ENCODE peak calls at places on chromosomes 3 and 15, in four cellular contexts. V is stimulated activated CD8-positive, alpha-beta memory T cell treated with anti-CD3 and anti-CD28 coated beads, Interleukin-15, amount 100 ng/mL, for 1 hour; D is occipital lobe; Z is left lobe of liver. P is an unnamed sample.

GRCh38 chr3:143586565-143586964 is 261.7 kb downstream of the SLC9A9 start:
- DNase-seq in D (no peak), Z (no peak), V (no peak), P (no peak)

GRCh38 chr15:57224664-57225063 is 151.6 kb upstream of the CGNL1 start:
- DNase-seq in D (no peak), Z (no peak), V (no peak), P (no peak)

GRCh38 chr15:31081568-31082250 is 19.8 kb downstream of the TRPM1 start:
- DNase-seq in D (no peak), Z (peak; percentile 72), V (no peak), P (no peak)

GRCh38 chr3:98513136-98513535 is 9.6 kb downstream of the CLDND1 start:
- DNase-seq in V (no peak), Z (no peak), D (no peak), P (no peak)

GRCh38 chr15:89671687-89672086 is 7.5 kb downstream of the PLIN1 start:
- DNase-seq in V (no peak), D (no peak), Z (no peak), P (no peak)

GRCh38 chr3:48795997-48796732 is 51.5 kb downstream of the PRKAR2A start:
- DNase-seq in D (no peak), Z (no peak), V (no peak), P (no peak)

GRCh38 chr15:42273900-42274692 is 863 bp upstream of the TMEM87A start:
- DNase-seq in Z (peak; percentile 65), V (peak; percentile 35), D (peak; percentile 32), P (peak; percentile 68)

GRCh38 chr15:92820233-92821021 is 79.7 kb upstream of the CHD2 start:
- DNase-seq in D (peak; percentile 89), V (peak; percentile 67), Z (peak; percentile 95), P (peak; percentile 93)

GRCh38 chr3:167886690-167887089 is 151.2 kb downstream of the SERPINI1 start:
- DNase-seq in D (no peak), Z (no peak), V (no peak), P (no peak)

GRCh38 chr15:40894689-40895308 is 549 bp downstream of the VPS18 start:
- DNase-seq in V (no peak), Z (no peak), D (no peak), P (no peak)

GRCh38 chr15:55361048-55361447 is 42.0 kb downstream of the PIGB start:
- DNase-seq in V (no peak), D (no peak), Z (no peak), P (no peak)

GRCh38 chr15:36469567-36469966 is 109.9 kb upstream of the CDIN1 start:
- DNase-seq in Z (no peak), V (no peak), D (no peak), P (no peak)

GRCh38 chr3:105538483-105538882 is 171.8 kb downstream of the ALCAM start:
- DNase-seq in V (no peak), D (no peak), Z (no peak), P (no peak)

GRCh38 chr15:56286213-56286612 is 42.5 kb upstream of the RFX7 start:
- DNase-seq in V (no peak), Z (no peak), D (no peak), P (no peak)

GRCh38 chr3:4588410-4588809 is 95.3 kb downstream of the ITPR1 start:
- DNase-seq in Z (no peak), D (peak; percentile 22), V (no peak), P (no peak)

GRCh38 chr3:66856555-66856954 is 141.6 kb upstream of the KBTBD8 start:
- DNase-seq in Z (no peak), V (no peak), D (no peak), P (no peak)

GRCh38 chr15:42711746-42712145 is 25.2 kb downstream of the CDAN1 start:
- DNase-seq in Z (no peak), V (no peak), D (no peak), P (no peak)

GRCh38 chr15:85771276-85771675 is 23.4 kb downstream of the KLHL25 start:
- DNase-seq in Z (no peak), D (no peak), V (no peak), P (no peak)

GRCh38 chr15:43518073-43518761 is 809 bp downstream of the MAP1A start:
- DNase-seq in V (no peak), Z (peak; percentile 38), D (peak; percentile 77), P (peak; percentile 77)

GRCh38 chr15:79918278-79918677 is 21.5 kb upstream of the MTHFS start:
- DNase-seq in Z (no peak), D (no peak), V (no peak), P (no peak)

GRCh38 chr3:52280046-52280445 is 1.6 kb upstream of the WDR82 start:
- DNase-seq in Z (no peak), D (no peak), V (no peak), P (no peak)

GRCh38 chr15:29859293-29859692 is 37.0 kb upstream of the TJP1 start:
- DNase-seq in V (no peak), D (no peak), Z (no peak), P (no peak)

GRCh38 chr15:55630921-55631320 is 42.8 kb upstream of the PYGO1 start:
- DNase-seq in Z (no peak), V (no peak), D (no peak), P (no peak)

GRCh38 chr15:32659340-32659831 is 17.9 kb downstream of the SCG5 start:
- DNase-seq in D (no peak), Z (no peak), V (no peak), P (no peak)

GRCh38 chr3:15645740-15646490 is 44.4 kb downstream of the BTD start:
- DNase-seq in D (no peak), V (no peak), Z (no peak), P (no peak)

GRCh38 chr3:16468114-16469098 is 45.1 kb downstream of the RFTN1 start:
- DNase-seq in D (no peak), V (no peak), Z (no peak), P (no peak)

GRCh38 chr3:49785565-49786356 is 581 bp downstream of the IP6K1 start:
- DNase-seq in D (peak; percentile 70), Z (no peak), V (no peak), P (peak; percentile 52)

GRCh38 chr15:70723124-70723427 is 40.3 kb downstream of the UACA start:
- DNase-seq in D (no peak), Z (no peak), V (no peak), P (no peak)

GRCh38 chr15:68234060-68234459 is 4.5 kb upstream of the CLN6 start:
- DNase-seq in D (no peak), V (no peak), Z (peak; percentile 34), P (no peak)

GRCh38 chr3:79773291-79773690 is 5.5 kb upstream of the ROBO1 start:
- DNase-seq in V (no peak), D (no peak), Z (no peak), P (no peak)

GRCh38 chr15:100131321-100132224 is 210.2 kb downstream of the ADAMTS17 start:
- DNase-seq in Z (peak; percentile 76), D (no peak), V (no peak), P (no peak)

GRCh38 chr3:30083315-30083714 is 523.1 kb upstream of the TGFBR2 start:
- DNase-seq in Z (no peak), D (no peak), V (no peak), P (no peak)

GRCh38 chr15:30885814-30886213 is 17.9 kb upstream of the FAN1 start:
- DNase-seq in V (no peak), Z (no peak), D (no peak), P (no peak)

GRCh38 chr3:82157952-82158351 is 396.5 kb upstream of the GBE1 start:
- DNase-seq in V (no peak), D (no peak), Z (no peak), P (no peak)

GRCh38 chr3:166351461-166351860 is 514.2 kb upstream of the BCHE start:
- DNase-seq in V (no peak), D (no peak), Z (no peak), P (no peak)

GRCh38 chr3:182180646-182181385 is 469.1 kb downstream of the SOX2 start:
- DNase-seq in V (no peak), D (no peak), Z (no peak), P (no peak)

P was measured in amygdala.